ENCODE peak calls at places on chromosomes 3 and 15, in ten cellular contexts. M is stomach, B is IMR-90, W is non-pigmented ciliary epithelial cell, G is GM18507, Q is left cardiac atrium, H is EL, T is GM10248, E is HuH-7, X is germinal center. O is an unnamed sample.

GRCh38 chr3:170485696-170486095 is 67.0 kb downstream of the CLDN11 start:
- DNase-seq in M (no peak), E (no peak), H (no peak), W (no peak), T (no peak), B (no peak), X (no peak), Q (no peak), G (no peak), O (no peak)

GRCh38 chr3:9178697-9179096 is 70.7 kb downstream of the SRGAP3 start:
- DNase-seq in M (no peak), X (no peak), Q (no peak), W (no peak), G (no peak), E (no peak), H (no peak), T (no peak), B (no peak), O (no peak)

GRCh38 chr3:48428088-48428862 is 1.6 kb downstream of the PLXNB1 start:
- DNase-seq in H (no peak), G (no peak), X (no peak), B (no peak), E (peak), M (peak), Q (no peak), T (no peak), W (no peak), O (no peak)

GRCh38 chr15:82571722-82572222 is 31.5 kb upstream of the RPS17 start:
- DNase-seq in E (no peak), H (peak), Q (peak), T (no peak), M (peak), X (no peak), W (no peak), B (peak), G (no peak), O (no peak)

GRCh38 chr3:194067949-194068362 is 68.0 kb upstream of the HES1 start:
- DNase-seq in X (no peak), G (no peak), E (no peak), T (no peak), H (no peak), Q (no peak), M (no peak), B (no peak), W (no peak), O (no peak)

GRCh38 chr15:34217587-34218225 is 7.1 kb upstream of the EMC4 start:
- DNase-seq in B (peak), T (no peak), X (no peak), Q (no peak), E (no peak), W (no peak), M (no peak), G (no peak), H (peak), O (no peak)

GRCh38 chr3:55519016-55519415 is 31.9 kb upstream of the WNT5A start:
- DNase-seq in X (no peak), Q (no peak), B (peak), E (no peak), H (peak), M (no peak), W (no peak), T (no peak), G (no peak), O (no peak)

GRCh38 chr3:162738778-162739177 is 1242.2 kb downstream of the OTOL1 start:
- DNase-seq in T (no peak), G (no peak), X (no peak), W (no peak), E (no peak), H (peak), M (no peak), Q (no peak), B (peak), O (no peak)

GRCh38 chr3:155262295-155262694 is 31.2 kb downstream of the STRIT1 start:
- DNase-seq in G (no peak), X (no peak), E (no peak), M (no peak), B (no peak), W (no peak), T (no peak), Q (no peak), H (no peak), O (no peak)

GRCh38 chr3:11465744-11466611 is 177.7 kb downstream of the VGLL4 start:
- DNase-seq in X (no peak), M (no peak), T (no peak), Q (no peak), G (no peak), E (no peak), B (peak), W (no peak), H (peak), O (no peak)